ENCODE peak calls at places on chromosomes 5 and 9, in four cellular contexts. I is SK-N-SH, O is H1, Q is K562. W is an unnamed sample.

GRCh38 chr5:3612561-3613175 is 17.0 kb downstream of the IRX1 start:
- DNase-seq in I (no peak), O (no peak), Q (no peak), W (no peak)

GRCh38 chr5:151451626-151452520 is 4.5 kb downstream of the SLC36A1 start:
- DNase-seq in I (no peak), O (no peak), Q (peak), W (peak)

GRCh38 chr5:65209341-65209740 is 272.4 kb downstream of the ADAMTS6 start:
- DNase-seq in I (no peak), O (no peak), Q (no peak), W (no peak)

GRCh38 chr9:101380295-101380694 is 4.5 kb downstream of the BAAT start:
- DNase-seq in I (no peak), O (no peak), Q (no peak), W (no peak)

GRCh38 chr9:88991066-88992030 is at the start of gene S1PR3:
- DNase-seq in I (peak), O (no peak), Q (peak), W (no peak)

GRCh38 chr5:79396265-79396664 is 117.7 kb downstream of the HOMER1 start:
- DNase-seq in I (no peak), O (no peak), Q (no peak), W (no peak)

GRCh38 chr5:115480245-115480644 is 64.3 kb downstream of the FEM1C start:
- DNase-seq in I (no peak), O (no peak), Q (no peak), W (no peak)

GRCh38 chr9:124216474-124217176 is 41.1 kb upstream of the NEK6 start:
- DNase-seq in I (no peak), O (no peak), Q (no peak), W (peak)

GRCh38 chr5:104540448-104540847 is 977.9 kb upstream of the NUDT12 start:
- DNase-seq in I (no peak), O (no peak), Q (no peak), W (no peak)

GRCh38 chr5:128534729-128535128 is 3.3 kb downstream of the FBN2 start:
- DNase-seq in I (no peak), O (no peak), Q (no peak), W (no peak)

GRCh38 chr9:109088221-109088620 is 31.5 kb downstream of the TMEM245 start:
- DNase-seq in I (no peak), O (no peak), Q (no peak), W (no peak)

GRCh38 chr5:96952118-96952750 is 16.4 kb downstream of the LNPEP start:
- DNase-seq in I (no peak), O (no peak), Q (no peak), W (no peak)

GRCh38 chr9:24487946-24488345 is 57.8 kb downstream of the IZUMO3 start:
- DNase-seq in I (no peak), O (no peak), Q (no peak), W (no peak)

GRCh38 chr9:124222918-124223720 is 34.6 kb upstream of the NEK6 start:
- DNase-seq in I (no peak), O (no peak), Q (no peak), W (no peak)

GRCh38 chr9:90307177-90307833 is 335.3 kb downstream of the DIRAS2 start:
- DNase-seq in I (peak), O (no peak), Q (no peak), W (no peak)

GRCh38 chr5:55856511-55857246 is 5.5 kb downstream of the IL31RA start:
- DNase-seq in I (no peak), O (no peak), Q (no peak), W (no peak)

GRCh38 chr9:127825319-127826051 is 22.8 kb downstream of the FPGS start:
- DNase-seq in I (peak), O (peak), Q (peak), W (no peak)
- TF ChIP-seq NRF1 in I (no peak), O (no peak), Q (peak), W (no peak)

GRCh38 chr9:119026120-119026519 is 343.1 kb downstream of the BRINP1 start:
- DNase-seq in I (peak), O (no peak), Q (no peak), W (no peak)

GRCh38 chr9:119020284-119020683 is 349.0 kb downstream of the BRINP1 start:
- DNase-seq in I (no peak), O (no peak), Q (no peak), W (no peak)

GRCh38 chr9:119020730-119021333 is 348.4 kb downstream of the BRINP1 start:
- DNase-seq in I (no peak), O (no peak), Q (no peak), W (no peak)
- TF ChIP-seq NRF1 in I (no peak), O (no peak), Q (no peak), W (no peak)

GRCh38 chr9:130528674-130529073 is 50.7 kb upstream of the FUBP3 start:
- DNase-seq in I (no peak), O (no peak), Q (no peak), W (no peak)

GRCh38 chr9:130532426-130532825 is 47.0 kb upstream of the FUBP3 start:
- DNase-seq in I (no peak), O (no peak), Q (no peak), W (no peak)

GRCh38 chr9:130527651-130528310 is 51.6 kb upstream of the FUBP3 start:
- DNase-seq in I (peak), O (no peak), Q (no peak), W (no peak)

GRCh38 chr9:130531670-130532069 is 47.7 kb upstream of the FUBP3 start:
- DNase-seq in I (peak), O (no peak), Q (peak), W (no peak)

DNA sequence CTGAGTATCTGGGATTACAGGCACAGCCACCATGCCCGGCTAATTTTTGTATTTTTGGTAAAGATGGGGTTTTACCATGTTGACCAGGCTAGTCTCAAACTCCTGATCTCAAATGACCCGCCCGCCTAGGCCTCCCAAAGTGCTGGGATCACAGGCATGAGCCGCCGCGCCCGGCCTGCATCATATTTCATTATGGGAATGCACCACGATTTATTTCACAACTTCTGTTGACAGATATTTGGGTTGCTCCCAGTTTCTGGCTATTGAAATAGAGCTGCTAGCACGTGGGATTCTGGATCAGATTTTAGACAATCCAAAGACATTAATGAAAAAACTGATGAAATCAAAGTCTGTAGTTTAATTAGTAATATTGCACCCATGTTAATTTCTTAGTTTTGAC is 48.4 kb upstream of the FUBP3 start:
- DNase-seq in I (no peak), O (no peak), Q (no peak), W (no peak)
- TF ChIP-seq NRF1 in I (no peak), O (no peak), Q (no peak), W (no peak)

GRCh38 chr5:74341221-74341620 is 299.3 kb downstream of the ENC1 start:
- DNase-seq in I (no peak), O (no peak), Q (no peak), W (no peak)

GRCh38 chr5:74340476-74340875 is 300.1 kb downstream of the ENC1 start:
- DNase-seq in I (no peak), O (no peak), Q (no peak), W (no peak)

GRCh38 chr5:74338101-74338388 is 302.5 kb downstream of the ENC1 start:
- DNase-seq in I (no peak), O (no peak), Q (no peak), W (no peak)

GRCh38 chr5:74342948-74343682 is 297.4 kb downstream of the ENC1 start:
- DNase-seq in I (no peak), O (no peak), Q (peak), W (no peak)

GRCh38 chr5:74342189-74342588 is 298.3 kb downstream of the ENC1 start:
- DNase-seq in I (no peak), O (no peak), Q (no peak), W (no peak)
- TF ChIP-seq NRF1 in I (no peak), O (no peak), Q (no peak), W (no peak)